ENCODE peak calls at places on chromosomes 5 and 9, in four cellular contexts. N is GM12865, U is epithelial cell of esophagus, J is MM.1S. T is an unnamed sample.

GRCh38 chr9:135353935-135354334 is 125.6 kb upstream of the PPP1R26 start:
- DNase-seq in J (no peak), N (no peak), U (no peak), T (no peak)

GRCh38 chr5:78533356-78533755 is 115.2 kb downstream of the LHFPL2 start:
- DNase-seq in N (peak), J (no peak), U (peak), T (peak)

GRCh38 chr9:70081120-70081495 is 37.5 kb downstream of the MAMDC2 start:
- DNase-seq in N (no peak), J (no peak), U (peak), T (no peak)

GRCh38 chr5:24232929-24233328 is 411.8 kb downstream of the CDH10 start:
- DNase-seq in U (no peak), J (no peak), N (no peak), T (no peak)

GRCh38 chr9:95327239-95327865 is 9.8 kb upstream of the FANCC start:
- DNase-seq in U (no peak), N (no peak), J (no peak), T (no peak)

GRCh38 chr5:149421834-149422233 is 42.7 kb upstream of the IL17B start:
- DNase-seq in U (peak), J (no peak), N (no peak), T (no peak)

GRCh38 chr5:56402273-56403223 is 169.4 kb upstream of the ANKRD55 start:
- DNase-seq in U (no peak), N (no peak), J (no peak), T (no peak)

GRCh38 chr9:122016789-122017188 is 76.3 kb downstream of the TTLL11 start:
- DNase-seq in U (no peak), N (no peak), J (no peak), T (no peak)

GRCh38 chr5:146533260-146533857 is 17.4 kb upstream of the GPR151 start:
- DNase-seq in U (peak), N (peak), J (peak), T (peak)

GRCh38 chr9:120868339-120868675 is 8.7 kb downstream of the PHF19 start:
- DNase-seq in N (no peak), U (no peak), J (no peak), T (no peak)

GRCh38 chr9:111000202-111000601 is 38.1 kb downstream of the LPAR1 start:
- DNase-seq in J (no peak), N (no peak), U (no peak), T (no peak)

GRCh38 chr9:137646341-137646740 is 27.5 kb downstream of the EHMT1 start:
- DNase-seq in J (no peak), N (no peak), U (no peak), T (no peak)

GRCh38 chr5:122517091-122517490 is 205.1 kb downstream of the SNCAIP start:
- DNase-seq in J (no peak), U (no peak), N (no peak), T (no peak)

GRCh38 chr9:133374612-133375115 is 1.2 kb downstream of the SURF4 start:
- DNase-seq in U (peak), N (no peak), J (peak), T (no peak)

GRCh38 chr5:110916373-110917049 is 155.0 kb upstream of the TSLP start:
- DNase-seq in U (peak), N (peak), J (no peak), T (no peak)

GRCh38 chr5:40396312-40396711 is 283.4 kb upstream of the PTGER4 start:
- DNase-seq in U (no peak), N (no peak), J (no peak), T (no peak)

GRCh38 chr5:124755565-124755964 is 9.1 kb upstream of the ZNF608 start:
- DNase-seq in J (no peak), N (no peak), U (no peak), T (no peak)

GRCh38 chr9:118000581-118000980 is 296.4 kb downstream of the TLR4 start:
- DNase-seq in N (no peak), U (no peak), J (no peak), T (no peak)

GRCh38 chr9:129945314-129945713 is 97.7 kb downstream of the FNBP1 start:
- DNase-seq in U (no peak), J (no peak), N (no peak), T (no peak)

GRCh38 chr9:129949821-129950220 is 93.2 kb downstream of the FNBP1 start:
- DNase-seq in J (no peak), U (no peak), N (no peak), T (no peak)

GRCh38 chr9:129946596-129946995 is 96.4 kb downstream of the FNBP1 start:
- DNase-seq in U (no peak), J (no peak), N (no peak), T (no peak)

GRCh38 chr9:129939426-129939825 is 103.6 kb downstream of the FNBP1 start:
- DNase-seq in J (no peak), N (no peak), U (no peak), T (no peak)

DNA sequence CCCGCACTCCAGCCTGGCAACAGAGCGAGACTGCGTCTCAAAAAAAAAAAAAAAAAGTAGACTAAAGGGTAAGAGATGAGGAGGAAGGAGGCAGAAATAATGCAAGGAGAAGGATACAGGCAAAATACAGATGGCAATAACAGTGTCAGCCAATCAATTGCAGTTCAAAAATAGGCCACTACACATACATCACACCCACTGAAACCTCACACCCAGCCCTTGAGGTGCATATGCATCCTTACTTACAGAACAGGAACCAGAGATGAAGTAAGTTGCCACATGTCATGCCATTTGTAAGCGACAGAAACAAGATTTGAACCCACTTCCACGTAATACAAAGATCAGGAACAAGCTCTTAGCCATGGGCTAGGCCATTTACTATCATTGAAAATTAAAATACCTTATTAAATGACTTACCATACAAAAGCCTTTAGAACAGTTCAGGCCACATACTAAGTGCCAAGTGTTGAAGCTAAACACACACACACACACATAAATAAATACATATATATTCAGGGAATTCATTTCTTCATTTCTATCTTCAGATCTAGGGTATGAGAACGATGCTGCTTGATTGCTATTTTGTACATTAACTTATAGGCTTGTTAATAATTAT is 98.4 kb downstream of the FNBP1 start:
- DNase-seq in N (no peak), J (no peak), U (peak), T (no peak)
- TF ChIP-seq CTCF in N (no peak), J (no peak), U (no peak), T (no peak)

GRCh38 chr5:134053314-134053839 is 48.6 kb upstream of the VDAC1 start:
- DNase-seq in N (no peak), U (no peak), J (no peak), T (no peak)
- TF ChIP-seq CTCF in N (no peak), U (no peak), J (no peak), T (no peak)

DNA sequence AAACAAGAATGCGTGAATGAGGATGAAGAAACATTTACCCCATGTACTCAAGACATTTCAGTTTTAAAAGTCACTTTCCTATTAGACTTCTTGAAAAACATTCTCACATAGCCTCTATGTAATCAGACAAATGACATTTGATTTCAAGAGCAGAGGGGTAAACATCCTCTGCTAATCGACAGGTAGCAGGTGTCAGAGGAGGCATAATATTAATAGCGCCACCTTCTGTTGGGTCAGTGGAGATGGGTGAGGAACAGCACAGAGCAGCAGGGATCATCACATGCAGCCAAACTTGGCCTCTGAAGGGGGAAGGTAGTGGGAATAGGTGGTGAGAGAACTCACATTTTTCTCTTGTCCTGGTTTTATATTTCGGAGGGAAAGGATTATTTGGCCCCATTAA is 3.3 kb upstream of the LSM11 start:
- DNase-seq in J (peak), U (peak), N (peak), T (peak)
- TF ChIP-seq CTCF in J (peak), U (peak), N (peak), T (peak)

GRCh38 chr5:30279237-30279636 is 914.2 kb upstream of the CDH6 start:
- DNase-seq in U (no peak), N (no peak), J (no peak), T (no peak)
- TF ChIP-seq CTCF in U (no peak), N (no peak), J (no peak), T (no peak)

T was measured in GM10248.